ENCODE peak calls at places on chromosomes 7 and 10, in four cellular contexts. Y, U, E and H are unnamed samples.

GRCh38 chr10:79376751-79377556 is 29.7 kb downstream of the PPIF start:
- DNase-seq in Y (no peak), U (no peak), E (no peak), H (no peak)

GRCh38 chr10:127979017-127979416 is 72.1 kb downstream of the PTPRE start:
- DNase-seq in Y (no peak), U (no peak), E (no peak), H (no peak)

GRCh38 chr10:78543749-78544446 is 510.2 kb downstream of the RPS24 start:
- DNase-seq in Y (peak; percentile 62), U (no peak), E (no peak), H (no peak)

GRCh38 chr7:6012355-6013104 is 3.5 kb downstream of the AIMP2 start:
- DNase-seq in Y (no peak), U (no peak), E (no peak), H (no peak)

GRCh38 chr7:27134392-27134791 is 3.8 kb upstream of the HOXA4 start:
- DNase-seq in Y (peak; percentile 40), U (no peak), E (no peak), H (no peak)

GRCh38 chr7:28977881-28978280 is 19.8 kb upstream of the TRIL start:
- DNase-seq in Y (no peak), U (no peak), E (no peak), H (no peak)

GRCh38 chr10:71138126-71138860 is 74.1 kb upstream of the UNC5B start:
- DNase-seq in Y (no peak), U (no peak), E (no peak), H (no peak)

GRCh38 chr7:43565786-43566185 is 17.1 kb upstream of the STK17A start:
- DNase-seq in Y (no peak), U (no peak), E (no peak), H (no peak)

GRCh38 chr10:79025113-79025832 is 43.5 kb upstream of the ZMIZ1 start:
- DNase-seq in Y (no peak), U (no peak), E (no peak), H (no peak)

GRCh38 chr7:116169060-116169459 is 41.3 kb upstream of the TES start:
- DNase-seq in Y (peak; percentile 92), U (peak; percentile 15), E (no peak), H (no peak)

GRCh38 chr7:92875719-92876118 is 39.3 kb upstream of the CDK6 start:
- DNase-seq in Y (no peak), U (no peak), E (no peak), H (no peak)

GRCh38 chr10:71623098-71623985 is 96.2 kb downstream of the C10orf105 start:
- DNase-seq in Y (no peak), U (peak; percentile 68), E (peak; percentile 83), H (peak; percentile 45)

GRCh38 chr10:5547934-5548660 is 23.3 kb downstream of the CALML3 start:
- DNase-seq in Y (peak; percentile 97), U (peak; percentile 49), E (no peak), H (no peak)

GRCh38 chr7:151677581-151678226 is 158.0 kb upstream of the RHEB start:
- DNase-seq in Y (no peak), U (no peak), E (peak; percentile 8), H (no peak)

GRCh38 chr10:29304259-29305030 is 15.6 kb downstream of the LYZL1 start:
- DNase-seq in Y (peak; percentile 68), U (peak; percentile 79), E (peak; percentile 63), H (peak; percentile 65)

GRCh38 chr10:29007748-29008610 is 280.9 kb upstream of the LYZL1 start:
- DNase-seq in Y (peak; percentile 86), U (no peak), E (peak; percentile 30), H (no peak)

GRCh38 chr7:140592957-140593356 is 47.7 kb downstream of the DENND2A start:
- DNase-seq in Y (no peak), U (no peak), E (no peak), H (no peak)

GRCh38 chr7:86152926-86153325 is 490.8 kb upstream of the GRM3 start:
- DNase-seq in Y (no peak), U (no peak), E (no peak), H (no peak)

DNA sequence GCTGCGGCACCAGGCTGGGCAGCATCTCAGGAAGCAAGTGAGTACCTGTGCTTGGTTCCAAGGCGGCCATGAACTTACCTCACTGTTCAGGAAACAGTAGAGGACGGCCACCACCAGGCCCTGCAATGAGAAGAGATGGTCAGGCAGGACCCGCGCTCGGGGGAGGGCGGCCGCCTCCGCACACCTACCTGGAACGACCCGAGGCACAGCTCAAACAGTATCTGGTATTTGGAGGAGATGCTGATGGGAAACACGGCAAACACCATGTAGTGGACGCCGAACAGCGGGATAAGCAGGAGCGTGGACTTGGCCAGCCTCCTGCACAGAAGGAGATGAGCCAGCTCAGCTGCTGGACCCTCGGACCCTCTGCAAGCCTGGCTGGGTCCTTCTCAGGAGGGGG is 112.9 kb downstream of the VIPR2 start:
- DNase-seq in Y (no peak), U (no peak), E (no peak), H (no peak)
- TF ChIP-seq HMGXB4 in Y (no peak), U (no peak), E (no peak), H (no peak)

GRCh38 chr7:74479961-74480829 is 26.5 kb downstream of the GTF2IRD1 start:
- DNase-seq in Y (peak; percentile 62), U (no peak), E (no peak), H (peak; percentile 78)

GRCh38 chr7:74478671-74479065 is 25.0 kb downstream of the GTF2IRD1 start:
- DNase-seq in Y (no peak), U (no peak), E (no peak), H (no peak)

GRCh38 chr7:74480861-74481417 is 27.2 kb downstream of the GTF2IRD1 start:
- DNase-seq in Y (no peak), U (no peak), E (no peak), H (no peak)

GRCh38 chr7:74477188-74477587 is 23.5 kb downstream of the GTF2IRD1 start:
- DNase-seq in Y (no peak), U (no peak), E (no peak), H (no peak)

GRCh38 chr7:74479066-74479781 is 25.5 kb downstream of the GTF2IRD1 start:
- DNase-seq in Y (no peak), U (no peak), E (no peak), H (no peak)
- TF ChIP-seq HMGXB4 in Y (no peak), U (no peak), E (no peak), H (no peak)

DNA sequence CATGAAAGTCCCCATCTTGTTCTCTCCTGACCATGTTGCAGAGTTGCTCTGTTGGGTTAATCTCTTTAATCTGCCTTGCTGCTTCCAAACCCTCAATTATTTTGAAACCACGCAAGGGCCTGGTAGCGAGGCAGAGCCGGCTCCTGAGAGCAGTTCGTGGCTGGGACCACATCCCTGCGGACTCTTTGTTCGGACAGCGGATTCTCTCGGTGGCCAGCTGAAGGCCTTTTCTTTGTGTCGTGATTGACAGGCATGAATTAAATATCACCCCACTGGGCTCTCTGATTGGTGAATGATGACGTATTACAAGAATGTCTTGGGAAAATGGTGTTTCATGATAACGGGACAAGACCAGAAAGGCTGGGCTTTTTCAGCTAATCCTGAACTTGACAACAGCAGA is 66.9 kb upstream of the ARHGAP21 start:
- DNase-seq in Y (no peak), U (no peak), E (peak; percentile 42), H (no peak)
- TF ChIP-seq HMGXB4 in Y (no peak), U (no peak), E (no peak), H (no peak)

GRCh38 chr10:43250625-43250924 is 16.3 kb downstream of the RASGEF1A start:
- DNase-seq in Y (no peak), U (no peak), E (no peak), H (no peak)

GRCh38 chr10:43251664-43252165 is 15.2 kb downstream of the RASGEF1A start:
- DNase-seq in Y (no peak), U (no peak), E (no peak), H (no peak)

GRCh38 chr10:43249151-43249961 is 17.5 kb downstream of the RASGEF1A start:
- DNase-seq in Y (no peak), U (no peak), E (no peak), H (peak; percentile 8)

GRCh38 chr10:43250925-43251663 is 15.8 kb downstream of the RASGEF1A start:
- DNase-seq in Y (no peak), U (no peak), E (no peak), H (peak; percentile 19)

GRCh38 chr10:43249962-43250624 is 16.8 kb downstream of the RASGEF1A start:
- DNase-seq in Y (no peak), U (no peak), E (no peak), H (peak; percentile 55)
- TF ChIP-seq HMGXB4 in Y (no peak), U (no peak), E (no peak), H (no peak)

DNA sequence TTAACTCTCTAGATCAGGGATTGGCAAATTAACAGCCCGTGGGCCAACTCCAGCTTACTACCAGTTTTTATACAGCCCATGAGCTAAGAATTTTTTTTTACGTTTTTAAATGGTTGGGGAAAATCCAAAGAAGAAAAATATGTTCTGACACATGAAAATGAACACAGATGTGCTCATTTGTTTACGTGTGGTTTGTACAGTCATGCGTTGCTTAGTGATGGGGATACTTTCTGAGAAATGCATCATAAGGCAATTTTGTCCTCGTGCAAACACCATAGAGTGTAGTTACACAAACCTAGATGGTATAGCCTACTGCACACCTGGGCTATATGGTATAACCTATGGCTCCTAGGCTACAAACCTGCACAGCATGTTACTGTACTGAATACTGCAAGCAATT is 8.3 kb upstream of the SMKR1 start:
- DNase-seq in Y (no peak), U (no peak), E (no peak), H (no peak)
- TF ChIP-seq HMGXB4 in Y (no peak), U (no peak), E (no peak), H (no peak)

GRCh38 chr10:63760708-63761047 is 239.5 kb downstream of the REEP3 start:
- DNase-seq in Y (no peak), U (no peak), E (no peak), H (no peak)
- TF ChIP-seq HMGXB4 in Y (no peak), U (no peak), E (no peak), H (no peak)

DNA sequence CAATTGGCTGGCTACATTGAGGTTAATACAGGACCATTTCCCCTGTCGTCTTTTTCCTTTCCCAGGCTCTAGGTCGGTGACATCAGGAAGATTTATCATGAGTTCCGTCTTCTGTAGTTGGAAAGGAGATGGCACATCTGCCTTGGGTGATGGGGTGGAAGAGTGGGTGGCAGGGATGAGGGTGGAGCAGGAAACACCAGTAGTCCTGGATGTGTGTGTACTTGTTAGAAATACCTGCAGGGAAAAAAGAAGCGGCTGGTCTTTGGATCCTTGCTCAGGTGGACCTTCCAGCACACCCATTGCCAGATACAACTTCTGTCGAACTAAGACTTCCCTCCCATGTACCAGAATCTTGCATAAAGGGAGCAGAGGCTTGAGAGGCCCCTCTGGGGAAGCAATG is 516.9 kb upstream of the GALNT17 start:
- DNase-seq in Y (no peak), U (no peak), E (no peak), H (no peak)
- TF ChIP-seq HMGXB4 in Y (no peak), U (no peak), E (no peak), H (no peak)

DNA sequence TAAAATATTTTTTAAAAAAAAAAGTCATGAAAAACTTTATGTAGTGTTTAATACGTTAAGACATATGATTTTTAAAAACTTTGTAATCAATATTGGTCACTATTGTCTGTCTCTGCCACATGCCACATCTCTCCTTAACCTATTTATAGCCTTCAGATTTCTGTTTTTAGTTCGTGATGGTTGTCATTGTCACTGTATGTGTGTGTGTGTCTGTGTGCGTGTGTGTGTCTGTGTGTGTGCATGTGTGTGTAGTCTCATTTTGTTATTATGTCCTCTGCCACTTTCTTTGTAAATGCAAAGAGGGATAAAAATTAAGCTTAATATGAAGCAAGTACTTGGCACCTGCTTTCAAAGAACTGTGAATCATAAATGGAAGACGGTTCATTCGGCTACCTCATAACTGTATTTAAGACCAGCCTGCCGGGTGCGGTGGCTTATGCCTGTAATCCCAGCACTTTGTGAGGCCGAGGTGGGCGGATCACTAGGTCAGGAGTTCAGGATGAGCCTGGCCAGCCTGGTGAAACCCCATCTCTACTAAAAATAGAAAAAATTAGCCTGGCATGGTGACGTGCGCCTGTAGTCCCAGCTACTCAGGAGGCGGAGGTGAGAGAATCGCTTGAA is 354.0 kb downstream of the ARL4A start:
- DNase-seq in Y (no peak), U (no peak), E (no peak), H (no peak)
- TF ChIP-seq HMGXB4 in Y (no peak), U (no peak), E (no peak), H (no peak)